ENCODE peak calls at places on chromosomes 6 and 20, in four cellular contexts. J is GM12878, H is endothelial cell of umbilical vein, N is A549. G is an unnamed sample.

GRCh38 chr20:61959301-61959700 is 106.4 kb downstream of the TAF4 start:
- DNase-seq in J (no peak), H (no peak), N (peak), G (no peak)

GRCh38 chr6:112160745-112161144 is 73.4 kb downstream of the FAM229B start:
- DNase-seq in N (no peak), H (no peak), J (no peak), G (no peak)

GRCh38 chr6:35786810-35787209 is 6.0 kb downstream of the CLPSL1 start:
- DNase-seq in H (no peak), J (no peak), N (no peak), G (no peak)

GRCh38 chr6:142416179-142416578 is 114.4 kb downstream of the ADGRG6 start:
- DNase-seq in J (no peak), N (no peak), H (peak), G (no peak)

GRCh38 chr6:43229803-43230239 is 540 bp upstream of the DNPH1 start:
- DNase-seq in J (no peak), N (no peak), H (no peak), G (no peak)

GRCh38 chr6:163522033-163522432 is 107.5 kb downstream of the QKI start:
- DNase-seq in J (no peak), N (no peak), H (no peak), G (no peak)

GRCh38 chr6:129120856-129121255 is 237.9 kb downstream of the LAMA2 start:
- DNase-seq in H (no peak), J (no peak), N (no peak), G (no peak)

GRCh38 chr20:21901470-21902275 is 196.2 kb downstream of the PAX1 start:
- DNase-seq in N (peak), H (no peak), J (no peak), G (no peak)

GRCh38 chr20:16531485-16531884 is 41.8 kb downstream of the KIF16B start:
- DNase-seq in N (peak), J (no peak), H (no peak), G (no peak)

GRCh38 chr20:34560141-34560523 is 1.6 kb downstream of the MAP1LC3A start:
- DNase-seq in N (no peak), J (no peak), H (no peak), G (no peak)

GRCh38 chr6:5995705-5996686 is 10.7 kb downstream of the NRN1 start:
- DNase-seq in N (peak), J (no peak), H (peak), G (peak)

GRCh38 chr20:57212890-57213276 is 53.6 kb downstream of the BMP7 start:
- DNase-seq in N (no peak), J (no peak), H (no peak), G (no peak)

GRCh38 chr6:27720607-27721580 is 191.3 kb downstream of the OR2B2 start:
- DNase-seq in N (peak), H (peak), J (no peak), G (no peak)

GRCh38 chr6:15490242-15491100 is 172.4 kb downstream of the DTNBP1 start:
- DNase-seq in J (no peak), H (no peak), N (no peak), G (no peak)

GRCh38 chr20:14449323-14449722 is 111.9 kb upstream of the FLRT3 start:
- DNase-seq in H (peak), J (no peak), N (no peak), G (no peak)

GRCh38 chr6:18388942-18389341 is 1.8 kb downstream of the RNF144B start:
- DNase-seq in H (peak), J (no peak), N (peak), G (no peak)

DNA sequence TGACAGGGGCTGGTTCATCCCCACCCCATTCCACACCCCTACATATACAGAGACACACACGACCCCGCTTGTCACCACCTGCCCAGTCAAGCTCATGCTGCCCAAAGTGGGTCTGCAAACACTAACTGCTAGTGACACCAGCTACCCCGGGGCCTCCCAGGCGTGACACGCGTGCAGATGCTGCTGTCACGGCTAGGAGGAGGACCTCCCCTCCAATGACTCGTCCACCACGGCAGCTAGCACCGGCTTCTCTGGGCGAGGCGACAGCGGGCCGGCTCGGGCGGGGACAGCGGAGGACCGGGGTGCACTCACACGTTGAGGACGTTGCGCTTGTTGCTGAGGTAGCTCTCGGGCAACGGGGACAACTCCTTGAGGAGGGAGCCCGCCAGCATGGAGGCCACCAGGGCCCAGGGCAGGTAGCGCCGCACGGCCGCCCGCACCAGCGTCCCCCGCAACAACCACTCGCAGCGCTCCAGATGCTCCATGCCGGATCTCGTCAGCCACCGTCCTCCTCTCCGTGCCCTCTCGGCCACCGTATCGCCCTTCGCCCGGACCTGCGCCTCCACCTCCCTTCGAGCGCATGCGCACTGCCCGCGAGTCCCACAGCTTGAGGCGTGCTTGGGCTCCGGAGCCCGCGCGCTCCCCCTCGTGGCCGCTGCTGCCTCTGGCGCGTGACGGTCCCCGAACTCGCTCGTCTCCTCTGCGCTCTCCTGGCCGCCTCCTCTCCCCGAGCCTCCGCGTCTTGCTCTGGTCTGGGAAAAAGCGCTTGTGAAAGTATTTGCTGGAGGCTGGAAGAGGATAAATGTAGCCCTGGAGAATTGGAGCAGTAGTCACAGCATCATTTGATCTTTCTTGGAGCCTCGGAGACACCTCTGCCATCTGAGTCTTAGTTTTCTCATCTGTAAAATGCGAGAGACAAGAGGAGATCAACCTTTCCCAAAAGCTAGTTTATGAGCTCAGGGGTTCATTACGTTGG is at the start of gene FITM2:
- DNase-seq in H (peak), J (peak), N (peak), G (peak)
- TF ChIP-seq POLR2A in H (peak), J (peak), N (peak), G (peak)

GRCh38 chr6:135324531-135324930 is 143.4 kb downstream of the MYB start:
- DNase-seq in J (no peak), H (no peak), N (no peak), G (no peak)
- TF ChIP-seq MYC in J (no peak), H (no peak), N (no peak), G (no peak)

GRCh38 chr20:63877755-63878470 is 12.8 kb downstream of the TPD52L2 start:
- DNase-seq in N (no peak), H (no peak), J (no peak), G (no peak)

GRCh38 chr20:63876489-63877036 is 11.5 kb downstream of the TPD52L2 start:
- DNase-seq in H (no peak), N (no peak), J (no peak), G (no peak)

GRCh38 chr20:63868264-63868663 is 3.2 kb downstream of the TPD52L2 start:
- DNase-seq in J (no peak), H (no peak), N (no peak), G (no peak)

GRCh38 chr20:63874254-63874653 is 9.2 kb downstream of the TPD52L2 start:
- DNase-seq in N (no peak), J (no peak), H (no peak), G (peak)

DNA sequence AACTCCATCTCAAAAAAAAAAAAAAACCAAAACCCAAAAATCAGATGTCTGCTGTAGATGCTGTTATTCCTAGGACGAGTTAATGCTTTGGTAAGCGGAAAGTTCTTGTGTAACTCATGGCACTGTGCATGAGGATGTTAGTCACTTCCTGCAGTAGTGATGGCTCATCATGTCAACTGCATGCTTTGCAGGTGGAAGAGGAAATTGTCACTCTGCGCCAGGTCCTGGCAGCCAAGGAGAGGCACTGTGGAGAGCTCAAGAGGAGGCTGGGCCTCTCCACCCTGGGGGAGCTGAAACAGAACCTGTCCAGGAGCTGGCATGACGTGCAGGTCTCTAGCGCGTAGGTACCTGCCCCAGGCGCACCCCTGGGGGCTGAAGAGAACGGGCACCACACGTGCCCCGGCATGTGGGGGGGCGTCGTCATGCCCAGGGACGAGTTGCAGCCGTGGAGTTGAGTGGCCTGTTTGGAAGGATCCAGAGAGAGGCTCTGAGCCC is 8.5 kb downstream of the TPD52L2 start:
- DNase-seq in H (peak), N (peak), J (no peak), G (peak)
- TF ChIP-seq MAX in H (peak), N (no peak), J (no peak), G (peak)

GRCh38 chr20:51763965-51764602 is 4.1 kb downstream of the ATP9A start:
- DNase-seq in J (no peak), H (no peak), N (peak), G (peak)

GRCh38 chr20:51769941-51770615 is 1.9 kb upstream of the ATP9A start:
- DNase-seq in N (no peak), J (no peak), H (peak), G (no peak)

GRCh38 chr20:51768759-51769517 is 748 bp upstream of the ATP9A start:
- DNase-seq in N (no peak), J (no peak), H (peak), G (no peak)

GRCh38 chr20:51767867-51768758 is at the start of gene ATP9A:
- DNase-seq in N (no peak), H (no peak), J (no peak), G (no peak)

DNA sequence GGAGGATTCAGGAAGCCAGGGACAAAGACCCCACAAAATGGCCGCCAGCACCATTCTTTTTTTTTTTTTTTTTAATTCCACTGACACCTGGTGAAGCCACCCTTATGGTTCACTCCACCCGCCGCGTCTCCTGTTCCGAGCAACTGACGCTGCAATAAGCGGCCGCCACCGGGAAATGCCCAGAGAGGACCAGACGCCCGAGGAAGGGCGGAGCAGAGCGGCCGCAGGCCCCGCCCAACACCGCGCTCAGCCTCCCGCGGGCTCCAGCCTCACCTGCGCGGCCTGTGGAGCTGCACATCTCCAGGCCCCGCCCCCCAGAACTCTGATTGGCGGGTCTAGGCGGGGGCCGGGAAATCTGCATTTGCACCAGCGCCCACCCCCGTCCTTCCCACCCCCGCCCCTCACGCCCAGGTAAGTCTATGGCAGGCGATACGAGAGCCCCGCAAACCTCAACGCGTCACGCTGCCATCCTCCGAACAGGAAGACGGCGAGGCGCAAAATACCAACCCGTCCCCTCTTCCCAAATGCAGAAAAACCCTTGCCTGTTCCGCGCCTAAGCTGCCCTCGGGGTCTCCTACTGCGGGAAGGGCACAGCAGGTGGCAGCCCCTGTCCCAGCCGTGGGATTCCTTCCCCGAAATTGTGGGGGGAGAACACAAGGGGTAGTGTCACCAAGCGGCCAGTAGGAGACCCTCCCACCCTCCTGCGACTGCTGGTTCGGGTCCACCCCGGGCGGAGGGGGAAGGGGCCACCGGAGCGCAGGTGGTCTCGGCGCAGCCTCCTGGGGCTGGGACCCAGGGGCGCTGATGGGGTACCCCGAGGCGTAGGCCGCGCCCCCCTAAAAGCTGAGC is 948 bp downstream of the ATP9A start:
- DNase-seq in J (no peak), N (peak), H (peak), G (no peak)
- TF ChIP-seq POLR2A in J (no peak), N (no peak), H (no peak), G (no peak)

GRCh38 chr20:38343798-38344701 is 2.2 kb upstream of the LBP start:
- DNase-seq in N (no peak), J (no peak), H (no peak), G (no peak)

GRCh38 chr20:38345643-38346042 is 639 bp upstream of the LBP start:
- DNase-seq in N (peak), J (no peak), H (no peak), G (no peak)

GRCh38 chr20:38346741-38347140 is 459 bp downstream of the LBP start:
- DNase-seq in N (no peak), J (no peak), H (no peak), G (no peak)

GRCh38 chr20:38343107-38343797 is 3.0 kb upstream of the LBP start:
- DNase-seq in N (peak), H (peak), J (no peak), G (no peak)

DNA sequence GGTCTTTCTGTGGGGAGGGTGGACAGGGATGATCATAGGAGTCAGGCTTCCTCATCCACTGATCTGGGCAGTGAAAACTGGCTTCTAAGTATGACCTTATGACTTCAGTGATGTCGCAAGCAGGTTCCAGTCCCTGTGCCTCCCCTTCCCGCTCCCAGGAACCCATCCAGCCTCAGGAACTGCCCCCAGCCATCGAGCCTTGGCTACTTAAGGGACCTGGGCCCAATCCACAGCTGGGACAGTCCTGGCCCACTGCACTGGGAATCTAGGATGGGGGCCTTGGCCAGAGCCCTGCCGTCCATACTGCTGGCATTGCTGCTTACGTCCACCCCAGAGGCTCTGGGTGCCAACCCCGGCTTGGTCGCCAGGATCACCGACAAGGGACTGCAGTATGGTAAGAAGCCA is at the start of gene LBP:
- DNase-seq in N (no peak), J (no peak), H (no peak), G (no peak)
- TF ChIP-seq MYC in N (no peak), J (no peak), H (no peak), G (no peak)

DNA sequence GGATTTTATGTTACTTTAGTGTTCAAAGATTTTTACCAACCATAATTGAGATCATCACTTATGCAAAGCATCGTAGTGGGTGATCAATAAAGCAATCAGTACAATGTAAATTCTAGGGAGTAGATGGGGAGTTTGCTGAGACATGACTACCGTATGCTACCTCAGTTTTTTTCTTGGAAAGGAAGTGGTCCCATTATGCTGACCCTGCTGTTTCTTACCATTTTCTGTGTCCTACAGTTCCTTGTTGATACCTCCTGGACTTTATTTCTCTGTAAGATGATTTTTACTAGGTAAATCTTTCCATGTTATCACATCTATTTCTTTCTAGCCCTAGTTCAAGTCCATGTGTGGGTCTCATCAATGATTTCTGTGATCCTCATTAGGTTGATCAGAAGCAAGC is 19.3 kb upstream of the NKAIN2 start:
- DNase-seq in H (no peak), N (no peak), J (no peak), G (no peak)
- TF ChIP-seq MAX in H (no peak), N (no peak), J (no peak), G (no peak)

DNA sequence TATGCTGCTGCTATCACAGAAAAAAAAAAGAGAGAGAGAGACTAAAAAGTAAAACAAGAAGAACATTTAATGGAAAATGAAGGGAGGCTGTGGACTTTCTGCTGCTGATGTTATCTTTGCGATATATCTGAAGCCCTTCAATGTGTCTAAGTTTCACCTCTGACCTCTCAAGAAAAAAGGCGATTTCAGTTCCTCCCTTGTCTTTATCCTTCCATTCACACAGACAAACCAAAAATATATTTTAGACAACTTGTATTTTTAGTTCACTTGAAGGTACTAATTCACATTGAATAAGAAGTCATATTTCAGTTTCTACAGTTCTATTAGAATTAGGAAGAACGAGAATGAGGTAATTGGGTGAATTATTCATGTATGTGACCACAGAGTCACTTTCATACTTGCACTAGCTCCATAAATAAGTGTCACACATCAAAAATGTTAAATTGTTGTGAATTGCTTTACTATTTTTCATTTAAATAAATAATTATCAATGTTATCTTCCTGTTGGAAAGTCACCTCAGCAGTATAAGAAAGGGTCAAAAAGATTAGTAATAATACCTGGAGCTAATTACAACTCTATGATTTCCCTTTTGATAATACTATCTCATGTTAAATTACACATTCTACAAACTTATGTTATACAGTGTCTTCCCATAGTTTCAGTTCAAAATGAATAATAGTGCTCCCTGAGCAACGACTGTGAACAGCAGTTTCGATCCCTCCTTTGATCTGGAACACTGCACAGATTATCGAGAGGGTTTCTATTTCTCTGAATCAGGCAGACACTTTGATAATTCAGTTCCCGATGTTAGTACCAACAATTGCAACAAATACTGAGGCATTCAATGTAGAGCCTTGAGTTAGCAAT is 85.2 kb upstream of the PLCB4 start:
- DNase-seq in N (no peak), H (no peak), J (no peak), G (no peak)
- TF ChIP-seq POLR2A in N (no peak), H (no peak), J (no peak), G (no peak)

GRCh38 chr6:82068721-82069120 is 178.8 kb downstream of the IBTK start:
- DNase-seq in N (no peak), J (no peak), H (no peak), G (no peak)

GRCh38 chr6:82073484-82073883 is 174.1 kb downstream of the IBTK start:
- DNase-seq in N (no peak), J (no peak), H (no peak), G (no peak)

GRCh38 chr6:82076855-82077254 is 170.7 kb downstream of the IBTK start:
- DNase-seq in J (no peak), H (peak), N (no peak), G (peak)

GRCh38 chr6:82072771-82073170 is 174.8 kb downstream of the IBTK start:
- DNase-seq in J (no peak), N (no peak), H (no peak), G (no peak)

GRCh38 chr6:82072113-82072512 is 175.4 kb downstream of the IBTK start:
- DNase-seq in N (no peak), H (no peak), J (no peak), G (peak)
- TF ChIP-seq MYC in N (no peak), H (no peak), J (no peak), G (no peak)

G was measured in NB4.